ENCODE peak calls at places on chromosomes 2 and 18, in seven cellular contexts. R is transverse colon; T is HFFc6; D is GM10248; G is HepG2; W is kidney epithelial cell; V is CD4-positive, alpha-beta T cell. B is an unnamed sample.

GRCh38 chr2:66803651-66804050 is 368.7 kb downstream of the MEIS1 start:
- DNase-seq in R (no peak), T (peak; percentile 4), D (no peak), G (no peak), W (no peak), V (no peak), B (no peak)

GRCh38 chr2:15909157-15909556 is 31.2 kb upstream of the MYCN start:
- DNase-seq in R (no peak), T (no peak), D (no peak), G (no peak), W (no peak), V (no peak), B (no peak)

GRCh38 chr2:234331566-234331965 is 165.3 kb downstream of the ARL4C start:
- DNase-seq in R (no peak), T (no peak), D (no peak), G (no peak), W (no peak), V (no peak), B (no peak)

GRCh38 chr2:85672486-85672885 is 4.5 kb upstream of the SFTPB start:
- DNase-seq in R (no peak), T (no peak), D (no peak), G (no peak), W (no peak), V (no peak), B (no peak)

GRCh38 chr18:6734746-6735430 is 5.4 kb downstream of the ARHGAP28 start:
- DNase-seq in R (no peak), T (no peak), D (no peak), G (no peak), W (no peak), V (no peak), B (no peak)

GRCh38 chr18:74276609-74277008 is 15.2 kb downstream of the CYB5A start:
- DNase-seq in R (no peak), T (no peak), D (no peak), G (no peak), W (no peak), V (no peak), B (no peak)

GRCh38 chr2:237156131-237156856 is 70.6 kb downstream of the COPS8 start:
- DNase-seq in R (peak; percentile 15), T (peak; percentile 87), D (no peak), G (no peak), W (peak; percentile 35), V (no peak), B (peak; percentile 37)

GRCh38 chr18:3014501-3015202 is 1.7 kb upstream of the LPIN2 start:
- DNase-seq in R (no peak), T (no peak), D (no peak), G (no peak), W (no peak), V (no peak), B (no peak)

GRCh38 chr2:102001767-102002142 is 10.0 kb downstream of the IL1R2 start:
- DNase-seq in R (no peak), T (no peak), D (no peak), G (no peak), W (no peak), V (no peak), B (no peak)

GRCh38 chr2:5365871-5366461 is 326.2 kb upstream of the SOX11 start:
- DNase-seq in R (peak; percentile 12), T (no peak), D (peak; percentile 40), G (peak; percentile 62), W (peak; percentile 7), V (no peak), B (peak; percentile 64)

GRCh38 chr18:13256444-13257305 is 38.1 kb downstream of the LDLRAD4 start:
- DNase-seq in R (no peak), T (no peak), D (no peak), G (no peak), W (no peak), V (no peak), B (no peak)

DNA sequence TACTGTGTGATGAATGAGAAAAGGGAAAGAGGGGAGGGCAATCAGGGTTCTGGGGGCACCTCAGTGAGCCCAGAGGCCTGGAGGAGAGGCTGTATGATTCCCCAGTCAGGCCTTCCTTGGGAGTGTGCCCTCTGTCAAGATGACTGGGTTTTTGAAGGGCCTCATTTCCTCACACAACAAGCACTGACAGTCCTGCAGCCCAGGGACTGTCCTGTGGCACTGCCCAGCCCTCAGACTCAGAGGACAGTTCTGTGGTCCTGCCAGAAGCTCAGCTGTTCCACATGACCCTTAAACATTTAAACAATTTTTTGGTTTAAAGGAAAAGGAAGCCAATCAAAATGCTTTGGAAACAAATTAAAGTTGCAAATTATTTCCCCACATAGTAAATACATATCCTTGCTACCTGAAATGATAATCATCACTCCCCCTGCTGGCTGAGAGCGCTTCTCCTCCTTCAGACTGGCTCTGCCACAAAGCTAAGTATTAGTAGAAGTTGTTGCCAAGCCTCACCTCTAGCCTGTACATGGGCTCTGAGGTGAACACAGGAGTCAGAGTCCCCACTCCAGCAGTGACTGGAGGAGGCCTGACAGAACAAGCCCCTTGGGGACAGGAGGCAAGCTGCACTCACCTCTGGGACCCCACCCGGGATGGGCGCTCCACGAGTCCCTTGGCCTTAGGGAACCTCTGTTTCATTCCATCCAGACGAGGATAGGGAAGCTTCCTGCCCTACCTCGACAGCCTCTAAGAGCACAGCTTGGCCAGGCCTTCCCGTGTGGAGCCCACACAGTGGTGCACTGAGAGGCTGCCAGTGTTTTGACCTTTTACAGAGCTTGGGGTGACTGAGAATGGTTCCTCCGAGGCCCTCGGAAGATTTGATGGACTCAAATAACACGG is 91.2 kb upstream of the SMAD7 start:
- DNase-seq in R (peak; percentile 67), T (peak; percentile 56), D (no peak), G (peak; percentile 40), W (no peak), V (peak; percentile 41), B (peak; percentile 44)
- TF ChIP-seq CTCF in R (peak; percentile 54), T (peak; percentile 85), D (peak; percentile 39), G (peak; percentile 65), W (peak; percentile 43), V (peak; percentile 60), B (no peak)

DNA sequence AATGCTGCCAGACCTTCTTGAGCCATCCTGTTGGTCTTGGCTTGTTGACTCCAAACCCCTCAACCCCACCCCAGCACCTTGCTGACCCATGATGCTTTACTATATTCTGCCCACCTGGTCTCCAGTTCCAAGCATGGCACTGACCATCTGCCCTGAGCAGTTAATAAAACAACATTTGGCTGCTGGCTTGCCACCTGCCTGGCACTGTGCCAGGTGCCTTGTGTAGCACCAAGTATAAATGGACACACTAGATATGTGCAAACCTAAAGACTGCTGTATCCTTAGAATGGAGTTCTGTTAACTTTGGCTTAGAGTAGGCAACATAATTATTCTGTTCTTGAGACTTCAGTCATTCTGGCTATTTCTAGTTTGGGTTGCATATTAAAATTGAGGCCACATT is 91.4 kb downstream of the ACSL3 start:
- DNase-seq in R (no peak), T (no peak), D (no peak), G (no peak), W (no peak), V (no peak), B (no peak)
- TF ChIP-seq CTCF in R (no peak), T (no peak), D (no peak), G (no peak), W (no peak), V (no peak), B (no peak)

DNA sequence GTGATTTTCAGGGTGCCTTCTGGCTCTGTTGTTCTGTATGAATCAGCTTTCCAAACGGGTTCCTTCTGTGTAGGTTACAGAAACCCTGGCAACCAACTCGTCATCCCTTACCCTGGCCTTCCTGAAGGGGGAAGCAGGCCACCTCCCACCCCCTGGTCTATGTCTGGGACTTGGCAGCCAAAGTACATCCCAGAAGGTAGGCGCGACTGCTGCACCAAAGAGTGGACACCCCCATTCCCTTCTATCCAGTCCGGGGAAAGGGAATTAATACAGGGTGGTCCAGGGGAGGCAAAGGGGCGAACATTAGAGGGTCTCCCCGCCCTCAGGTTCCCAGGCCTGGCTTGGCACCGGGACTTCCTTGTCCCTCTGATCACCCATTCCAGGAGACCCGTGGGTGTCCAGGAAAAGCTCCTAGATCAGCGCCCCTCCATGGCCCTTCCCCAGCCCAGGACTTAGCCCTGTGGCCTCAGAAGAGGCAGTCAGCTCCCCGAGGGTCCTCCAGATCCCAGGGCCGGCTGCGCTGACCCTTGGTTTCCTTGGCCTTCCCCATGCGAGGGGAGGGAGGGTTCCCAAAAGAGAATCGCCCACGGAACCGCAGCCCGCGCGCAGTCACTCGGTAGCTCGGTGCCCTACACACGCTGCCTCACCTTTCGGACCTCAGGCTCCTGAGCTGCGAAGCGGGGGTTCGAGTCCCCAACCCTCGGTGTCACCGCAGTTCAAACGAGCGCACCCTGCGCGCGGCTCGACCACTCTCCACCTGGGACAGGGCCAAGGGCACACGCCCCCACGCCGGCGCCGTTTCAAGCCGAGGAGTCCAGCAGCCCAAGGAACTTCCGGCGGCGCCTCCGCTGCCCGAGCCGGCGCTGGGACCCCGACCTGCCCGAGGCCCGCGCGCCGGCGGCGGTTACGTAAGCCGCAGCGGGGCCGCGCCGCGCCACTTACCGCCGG is at the start of gene PER2:
- DNase-seq in R (peak; percentile 70), T (peak; percentile 96), D (peak; percentile 46), G (peak; percentile 84), W (no peak), V (no peak), B (peak; percentile 60)
- TF ChIP-seq CTCF in R (no peak), T (peak; percentile 44), D (no peak), G (peak; percentile 64), W (no peak), V (no peak), B (no peak)

DNA sequence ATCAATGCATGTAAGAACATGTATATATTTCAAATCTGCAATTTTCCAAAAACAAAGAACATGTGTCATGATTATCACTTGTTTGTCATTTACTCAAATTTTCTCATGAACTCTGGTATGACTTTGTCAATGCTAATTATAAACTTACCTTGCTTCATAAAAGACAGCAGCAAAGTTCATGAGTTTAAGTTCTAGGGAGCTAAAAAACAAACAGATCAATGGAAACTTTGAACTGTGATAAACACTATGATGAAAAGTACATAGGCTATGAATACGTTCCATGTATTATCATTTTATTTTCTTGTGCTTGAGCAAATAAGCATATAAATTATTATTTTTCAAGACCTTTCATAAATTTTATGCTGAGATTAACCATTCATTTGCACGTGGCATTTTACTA is 940.8 kb downstream of the MBD2 start:
- DNase-seq in R (no peak), T (no peak), D (no peak), G (no peak), W (no peak), V (no peak), B (no peak)
- TF ChIP-seq CTCF in R (no peak), T (no peak), D (no peak), G (no peak), W (no peak), V (no peak), B (no peak)